ENCODE peak calls at places on chromosome 10, in seven cellular contexts. One of them, this sample, is unnamed.

GRCh38 chr10:96374639-96374984 is 15.8 kb upstream of the OPALIN start:
- DNase-seq in adrenal gland: no peak
- DNase-seq in heart left ventricle: no peak
- DNase-seq in IMR-90: no peak
- DNase-seq in GM23248: no peak
- DNase-seq in astrocyte: no peak
- DNase-seq in cardiac muscle cell: no peak
- DNase-seq in this sample: no peak

GRCh38 chr10:35306852-35307251 is 29.5 kb upstream of the CCNY start:
- DNase-seq in adrenal gland: peak; percentile 43
- DNase-seq in heart left ventricle: no peak
- DNase-seq in IMR-90: peak; percentile 50
- DNase-seq in GM23248: peak; percentile 71
- DNase-seq in astrocyte: peak; percentile 41
- DNase-seq in cardiac muscle cell: peak; percentile 11
- DNase-seq in this sample: peak; percentile 15

GRCh38 chr10:21398549-21399345 is 126.7 kb downstream of the SKIDA1 start:
- DNase-seq in adrenal gland: no peak
- DNase-seq in heart left ventricle: no peak
- DNase-seq in IMR-90: peak; percentile 70
- DNase-seq in GM23248: peak; percentile 67
- DNase-seq in astrocyte: peak; percentile 74
- DNase-seq in cardiac muscle cell: no peak
- DNase-seq in this sample: no peak

GRCh38 chr10:130220251-130221185 is 84.3 kb downstream of the GLRX3 start:
- DNase-seq in adrenal gland: no peak
- DNase-seq in heart left ventricle: no peak
- DNase-seq in IMR-90: no peak
- DNase-seq in GM23248: no peak
- DNase-seq in astrocyte: no peak
- DNase-seq in cardiac muscle cell: no peak
- DNase-seq in this sample: no peak

GRCh38 chr10:131724891-131725735 is 175.7 kb upstream of the PPP2R2D start:
- DNase-seq in adrenal gland: no peak
- DNase-seq in heart left ventricle: no peak
- DNase-seq in IMR-90: no peak
- DNase-seq in GM23248: no peak
- DNase-seq in astrocyte: no peak
- DNase-seq in cardiac muscle cell: no peak
- DNase-seq in this sample: no peak

GRCh38 chr10:5165738-5166137 is 19.2 kb downstream of the AKR1C8 start:
- DNase-seq in adrenal gland: no peak
- DNase-seq in heart left ventricle: no peak
- DNase-seq in IMR-90: peak; percentile 0
- DNase-seq in GM23248: no peak
- DNase-seq in astrocyte: peak; percentile 1
- DNase-seq in cardiac muscle cell: peak; percentile 18
- DNase-seq in this sample: no peak

GRCh38 chr10:97850446-97850845 is 803 bp downstream of the GOLGA7B start:
- DNase-seq in adrenal gland: no peak
- DNase-seq in heart left ventricle: no peak
- DNase-seq in IMR-90: no peak
- DNase-seq in GM23248: no peak
- DNase-seq in astrocyte: no peak
- DNase-seq in cardiac muscle cell: peak; percentile 14
- DNase-seq in this sample: no peak

GRCh38 chr10:43998021-43998809 is 349.5 kb upstream of the ZNF32 start:
- DNase-seq in adrenal gland: no peak
- DNase-seq in heart left ventricle: no peak
- DNase-seq in IMR-90: peak; percentile 10
- DNase-seq in GM23248: peak; percentile 67
- DNase-seq in astrocyte: peak; percentile 71
- DNase-seq in cardiac muscle cell: peak; percentile 57
- DNase-seq in this sample: no peak

GRCh38 chr10:13788320-13788600 is 201.5 kb downstream of the PRPF18 start:
- DNase-seq in adrenal gland: no peak
- DNase-seq in heart left ventricle: no peak
- DNase-seq in IMR-90: no peak
- DNase-seq in GM23248: peak; percentile 66
- DNase-seq in astrocyte: no peak
- DNase-seq in cardiac muscle cell: peak; percentile 54
- DNase-seq in this sample: no peak

GRCh38 chr10:11245510-11245909 is 227.8 kb downstream of the CELF2 start:
- DNase-seq in adrenal gland: no peak
- DNase-seq in heart left ventricle: no peak
- DNase-seq in IMR-90: no peak
- DNase-seq in GM23248: no peak
- DNase-seq in astrocyte: peak; percentile 5
- DNase-seq in cardiac muscle cell: no peak
- DNase-seq in this sample: no peak

GRCh38 chr10:106565546-106565945 is 599.0 kb downstream of the SORCS1 start:
- DNase-seq in adrenal gland: no peak
- DNase-seq in heart left ventricle: no peak
- DNase-seq in IMR-90: peak; percentile 47
- DNase-seq in GM23248: peak; percentile 46
- DNase-seq in astrocyte: peak; percentile 9
- DNase-seq in cardiac muscle cell: peak; percentile 42
- DNase-seq in this sample: no peak

GRCh38 chr10:62853710-62854109 is 37.5 kb upstream of the EGR2 start:
- DNase-seq in adrenal gland: no peak
- DNase-seq in heart left ventricle: no peak
- DNase-seq in IMR-90: no peak
- DNase-seq in GM23248: no peak
- DNase-seq in astrocyte: no peak
- DNase-seq in cardiac muscle cell: no peak
- DNase-seq in this sample: no peak

GRCh38 chr10:77513783-77514331 is 123.8 kb downstream of the KCNMA1 start:
- DNase-seq in adrenal gland: peak; percentile 91
- DNase-seq in heart left ventricle: no peak
- DNase-seq in IMR-90: peak; percentile 91
- DNase-seq in GM23248: peak; percentile 95
- DNase-seq in astrocyte: peak; percentile 91
- DNase-seq in cardiac muscle cell: peak; percentile 70
- DNase-seq in this sample: peak; percentile 35

GRCh38 chr10:124565565-124566221 is 104.1 kb downstream of the LHPP start:
- DNase-seq in adrenal gland: no peak
- DNase-seq in heart left ventricle: no peak
- DNase-seq in IMR-90: no peak
- DNase-seq in GM23248: no peak
- DNase-seq in astrocyte: no peak
- DNase-seq in cardiac muscle cell: peak; percentile 15
- DNase-seq in this sample: peak; percentile 67

GRCh38 chr10:81002382-81002781 is 464.7 kb downstream of the SH2D4B start:
- DNase-seq in adrenal gland: no peak
- DNase-seq in heart left ventricle: no peak
- DNase-seq in IMR-90: no peak
- DNase-seq in GM23248: no peak
- DNase-seq in astrocyte: no peak
- DNase-seq in cardiac muscle cell: no peak
- DNase-seq in this sample: no peak

GRCh38 chr10:62172465-62172864 is 96.2 kb downstream of the RTKN2 start:
- DNase-seq in adrenal gland: no peak
- DNase-seq in heart left ventricle: no peak
- DNase-seq in IMR-90: no peak
- DNase-seq in GM23248: no peak
- DNase-seq in astrocyte: no peak
- DNase-seq in cardiac muscle cell: no peak
- DNase-seq in this sample: no peak

GRCh38 chr10:50635286-50635685 is 11.5 kb upstream of the SGMS1 start:
- DNase-seq in adrenal gland: no peak
- DNase-seq in heart left ventricle: no peak
- DNase-seq in IMR-90: peak; percentile 94
- DNase-seq in GM23248: peak; percentile 86
- DNase-seq in astrocyte: peak; percentile 95
- DNase-seq in cardiac muscle cell: peak; percentile 74
- DNase-seq in this sample: no peak

GRCh38 chr10:74813371-74813770 is 13.0 kb upstream of the KAT6B start:
- DNase-seq in adrenal gland: no peak
- DNase-seq in heart left ventricle: no peak
- DNase-seq in IMR-90: no peak
- DNase-seq in GM23248: no peak
- DNase-seq in astrocyte: no peak
- DNase-seq in cardiac muscle cell: no peak
- DNase-seq in this sample: no peak

GRCh38 chr10:24826022-24826421 is 102.3 kb upstream of the ARHGAP21 start:
- DNase-seq in adrenal gland: no peak
- DNase-seq in heart left ventricle: no peak
- DNase-seq in IMR-90: peak; percentile 78
- DNase-seq in GM23248: peak; percentile 84
- DNase-seq in astrocyte: peak; percentile 61
- DNase-seq in cardiac muscle cell: peak; percentile 86
- DNase-seq in this sample: no peak

DNA sequence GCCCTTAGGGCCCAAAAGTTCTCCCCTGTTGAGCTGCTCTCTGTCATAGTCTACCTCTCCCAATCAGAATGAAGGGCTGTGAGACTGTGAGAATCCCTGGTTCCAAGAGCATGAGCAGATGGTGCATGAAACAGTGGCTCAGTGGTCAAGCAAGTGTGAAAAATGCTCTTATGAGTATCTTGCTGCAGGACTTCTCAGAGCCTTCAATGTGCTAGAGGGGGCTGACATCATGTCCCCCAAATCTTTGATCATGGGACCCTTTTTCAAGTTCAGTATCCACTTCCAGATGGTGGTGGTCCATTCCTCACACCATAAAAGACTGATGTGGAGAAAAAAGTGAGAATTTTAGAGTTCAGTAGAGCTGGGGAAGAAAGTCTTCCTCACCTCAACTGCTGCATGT is 265.3 kb upstream of the HABP2 start:
- DNase-seq in adrenal gland: no peak
- DNase-seq in heart left ventricle: no peak
- DNase-seq in IMR-90: no peak
- DNase-seq in GM23248: no peak
- DNase-seq in astrocyte: no peak
- DNase-seq in cardiac muscle cell: no peak
- DNase-seq in this sample: no peak
- H3K4me1 ChIP-seq in adrenal gland: no peaks in the 10 kb centered on the region
- H3K4me1 ChIP-seq in heart left ventricle: no peaks in the 10 kb centered on the region
- H3K4me1 ChIP-seq in IMR-90: no peaks in the 10 kb centered on the region
- H3K4me1 ChIP-seq in GM23248: peaks cover 10% of the 10 kb centered on the region
- H3K4me1 ChIP-seq in astrocyte: no peaks in the 10 kb centered on the region
- H3K4me1 ChIP-seq in cardiac muscle cell: no peaks in the 10 kb centered on the region
- H3K4me1 ChIP-seq in this sample: no peaks in the 10 kb centered on the region

DNA sequence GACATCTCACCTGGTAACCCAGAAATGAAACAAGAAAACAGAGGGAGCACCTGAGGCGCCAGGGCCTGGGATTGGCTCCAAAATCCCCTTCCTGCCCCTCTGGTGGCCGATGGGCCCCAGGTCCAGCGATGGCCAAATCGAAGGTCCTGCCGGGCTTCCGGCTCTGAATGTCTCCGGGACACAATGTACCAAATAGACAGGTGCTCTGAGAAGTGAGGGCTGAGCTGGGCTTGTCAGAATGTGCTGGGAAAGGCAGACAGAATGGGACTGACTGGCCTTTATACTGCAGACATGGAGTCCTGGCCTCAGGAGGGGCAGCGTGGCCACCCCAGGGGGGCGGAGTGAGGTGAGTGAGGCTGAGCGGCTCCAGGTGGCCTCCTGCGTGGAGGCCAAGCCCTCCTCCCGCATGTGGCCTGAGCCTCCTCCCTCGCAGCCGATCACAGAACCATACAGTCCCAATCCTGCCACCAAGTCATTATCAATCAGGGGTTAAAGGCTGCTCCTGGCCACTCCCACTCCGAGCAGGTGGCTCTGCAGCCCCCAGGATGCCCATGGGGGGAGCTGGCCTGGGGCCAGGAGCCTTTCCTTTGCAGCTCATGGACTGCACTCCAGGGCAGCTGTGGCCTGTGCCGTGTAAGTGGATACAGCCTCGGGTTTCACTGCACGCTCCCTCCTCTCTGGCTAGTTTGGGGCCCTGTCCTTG is 185.5 kb downstream of the ADARB2 start:
- DNase-seq in adrenal gland: no peak
- DNase-seq in heart left ventricle: no peak
- DNase-seq in IMR-90: no peak
- DNase-seq in GM23248: no peak
- DNase-seq in astrocyte: no peak
- DNase-seq in cardiac muscle cell: no peak
- DNase-seq in this sample: no peak
- H3K9me3 ChIP-seq in adrenal gland: no peaks in the 10 kb centered on the region
- H3K9me3 ChIP-seq in heart left ventricle: no peaks in the 10 kb centered on the region
- H3K9me3 ChIP-seq in IMR-90: peaks cover 45% of the 10 kb centered on the region
- H3K9me3 ChIP-seq in GM23248: no peaks in the 10 kb centered on the region
- H3K9me3 ChIP-seq in astrocyte: peaks cover 8% of the 10 kb centered on the region
- H3K9me3 ChIP-seq in cardiac muscle cell: no peaks in the 10 kb centered on the region
- H3K9me3 ChIP-seq in this sample: no peaks in the 10 kb centered on the region

DNA sequence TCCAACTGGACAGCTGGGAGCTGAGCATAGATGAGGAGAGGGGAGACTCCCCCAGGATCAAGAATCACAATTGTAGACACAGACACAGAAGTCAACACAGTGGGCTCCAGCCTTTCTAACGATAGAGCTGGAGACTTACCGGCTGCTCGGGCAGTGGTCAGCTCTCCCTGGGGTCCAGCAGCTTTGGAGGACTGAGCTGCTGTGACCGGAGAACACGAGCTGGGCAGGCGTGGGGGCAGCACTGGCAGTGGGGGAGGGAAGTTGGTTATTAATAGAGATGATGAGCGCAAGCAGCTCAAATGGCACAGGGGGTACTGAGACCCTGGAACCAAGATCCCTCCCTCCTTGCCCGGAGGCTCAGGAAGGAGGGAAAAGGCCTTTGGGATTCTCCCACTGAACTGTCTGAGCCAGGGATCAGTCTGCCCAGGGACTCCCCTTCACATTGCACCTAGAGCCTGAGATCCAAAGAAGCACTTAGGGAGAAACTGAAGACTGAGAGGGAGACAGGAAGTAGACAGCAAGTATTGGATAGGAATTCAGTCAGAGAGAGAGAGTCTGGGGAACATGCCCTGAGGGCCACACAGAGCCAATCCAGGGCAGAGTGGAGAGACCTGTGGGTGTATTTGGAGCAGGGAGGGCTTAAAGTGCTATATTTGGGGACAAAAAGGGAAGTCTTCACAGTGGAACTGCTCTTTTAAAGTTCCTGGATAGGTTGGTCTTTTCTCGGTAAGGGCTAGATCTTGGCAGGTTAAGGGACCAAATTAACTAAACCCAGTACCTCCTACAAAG is at the start of gene MYOZ1:
- DNase-seq in adrenal gland: no peak
- DNase-seq in heart left ventricle: no peak
- DNase-seq in IMR-90: no peak
- DNase-seq in GM23248: peak; percentile 59
- DNase-seq in astrocyte: no peak
- DNase-seq in cardiac muscle cell: peak; percentile 4
- DNase-seq in this sample: peak; percentile 39
- H3K27ac ChIP-seq in adrenal gland: no peak within 1 kb of the TSS
- H3K27ac ChIP-seq in heart left ventricle: no peak within 1 kb of the TSS
- H3K27ac ChIP-seq in IMR-90: no peak within 1 kb of the TSS
- H3K27ac ChIP-seq in GM23248: no peak within 1 kb of the TSS
- H3K27ac ChIP-seq in astrocyte: no peak within 1 kb of the TSS
- H3K27ac ChIP-seq in cardiac muscle cell: peak within 1 kb of the TSS; percentile 80
- H3K27ac ChIP-seq in this sample: no peak within 1 kb of the TSS

DNA sequence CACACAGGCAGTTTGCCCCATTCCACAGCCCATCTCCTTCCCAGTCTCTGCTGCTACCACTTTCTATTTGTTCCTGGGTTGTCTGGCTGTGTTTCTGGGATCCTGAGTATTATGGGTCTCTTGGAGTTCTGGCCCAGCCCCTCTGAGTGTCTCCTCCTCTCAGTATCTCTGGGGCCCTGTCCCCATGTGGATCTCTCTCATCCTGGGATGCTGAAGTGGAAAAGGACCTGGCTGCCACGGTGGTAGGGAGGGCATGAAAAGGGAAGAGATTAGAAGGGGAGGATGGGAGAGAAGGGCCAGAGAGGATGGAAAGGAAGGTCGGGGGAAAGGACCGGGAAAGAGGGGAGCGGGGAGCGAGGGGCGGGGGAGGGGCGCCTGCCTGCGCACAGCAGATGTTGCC is 54.5 kb upstream of the LBX1 start:
- DNase-seq in adrenal gland: no peak
- DNase-seq in heart left ventricle: no peak
- DNase-seq in IMR-90: no peak
- DNase-seq in GM23248: no peak
- DNase-seq in astrocyte: no peak
- DNase-seq in cardiac muscle cell: no peak
- DNase-seq in this sample: peak; percentile 8
- H3K4me1 ChIP-seq in adrenal gland: no peaks in the 10 kb centered on the region
- H3K4me1 ChIP-seq in heart left ventricle: peaks cover 5% of the 10 kb centered on the region
- H3K4me1 ChIP-seq in IMR-90: no peaks in the 10 kb centered on the region
- H3K4me1 ChIP-seq in GM23248: no peaks in the 10 kb centered on the region
- H3K4me1 ChIP-seq in astrocyte: no peaks in the 10 kb centered on the region
- H3K4me1 ChIP-seq in cardiac muscle cell: peaks cover 4% of the 10 kb centered on the region
- H3K4me1 ChIP-seq in this sample: peaks cover 28% of the 10 kb centered on the region

This sample was measured in SJCRH30.